ENCODE peak calls at places on chromosomes 16 and 17, in nine cellular contexts. I, Y, S, R, M, P, H, F and O are unnamed samples.

GRCh38 chr16:3945751-3946603 is 65.5 kb upstream of the CREBBP start:
- ATAC-seq in I (no peak), Y (peak; percentile 86), S (no peak), R (no peak), M (peak; percentile 62), P (no peak), H (no peak), F (no peak), O (no peak)

GRCh38 chr17:72527819-72528218 is 407.0 kb downstream of the SOX9 start:
- ATAC-seq in I (no peak), Y (no peak), S (no peak), R (no peak), M (no peak), P (no peak), H (no peak), F (no peak), O (no peak)

GRCh38 chr16:30867747-30868146 is 26.1 kb downstream of the BCL7C start:
- ATAC-seq in I (no peak), Y (peak; percentile 97), S (no peak), R (no peak), M (no peak), P (no peak), H (no peak), F (no peak), O (no peak)

GRCh38 chr16:144797-145252 is 6.4 kb upstream of the NPRL3 start:
- ATAC-seq in I (no peak), Y (no peak), S (no peak), R (no peak), M (no peak), P (no peak), H (no peak), F (no peak), O (no peak)

GRCh38 chr16:75238853-75239371 is 12.5 kb downstream of the BCAR1 start:
- ATAC-seq in I (no peak), Y (peak; percentile 24), S (peak; percentile 17), R (no peak), M (peak; percentile 30), P (no peak), H (no peak), F (no peak), O (no peak)

GRCh38 chr16:48963306-48963705 is 318.3 kb downstream of the CBLN1 start:
- ATAC-seq in I (no peak), Y (peak; percentile 68), S (peak; percentile 61), R (no peak), M (no peak), P (no peak), H (no peak), F (no peak), O (no peak)

GRCh38 chr16:20137194-20137593 is 63.5 kb upstream of the GPR139 start:
- ATAC-seq in I (no peak), Y (no peak), S (no peak), R (no peak), M (no peak), P (no peak), H (no peak), F (no peak), O (no peak)

GRCh38 chr16:23423496-23424049 is 29.4 kb downstream of the COG7 start:
- ATAC-seq in I (no peak), Y (peak; percentile 93), S (peak; percentile 97), R (no peak), M (peak; percentile 96), P (no peak), H (no peak), F (no peak), O (no peak)

GRCh38 chr17:78322858-78323455 is 36.9 kb downstream of the SOCS3 start:
- ATAC-seq in I (no peak), Y (no peak), S (peak; percentile 71), R (no peak), M (peak; percentile 55), P (no peak), H (no peak), F (no peak), O (no peak)

GRCh38 chr16:67917140-67917851 is 14.4 kb downstream of the CTRL start:
- ATAC-seq in I (no peak), Y (peak; percentile 30), S (peak; percentile 87), R (no peak), M (no peak), P (no peak), H (peak; percentile 0), F (no peak), O (peak; percentile 5)

GRCh38 chr16:57409065-57409464 is 4.5 kb downstream of the CCL17 start:
- ATAC-seq in I (no peak), Y (no peak), S (peak; percentile 74), R (no peak), M (peak; percentile 21), P (no peak), H (no peak), F (no peak), O (no peak)

GRCh38 chr16:82629441-82630027 is 2.8 kb downstream of the CDH13 start:
- ATAC-seq in I (no peak), Y (peak; percentile 39), S (no peak), R (no peak), M (peak; percentile 50), P (no peak), H (no peak), F (no peak), O (no peak)

GRCh38 chr17:20997711-20998570 is 44.9 kb downstream of the USP22 start:
- ATAC-seq in I (no peak), Y (peak; percentile 12), S (no peak), R (no peak), M (no peak), P (no peak), H (no peak), F (no peak), O (no peak)

GRCh38 chr16:81616321-81617020 is 162.6 kb upstream of the PLCG2 start:
- ATAC-seq in I (peak; percentile 92), Y (peak; percentile 43), S (peak; percentile 66), R (peak; percentile 98), M (peak; percentile 57), P (peak; percentile 93), H (peak; percentile 97), F (peak; percentile 94), O (peak; percentile 99)